ENCODE peak calls at places on chromosomes 2 and 18, in four cellular contexts. D is coronary artery, E is neuronal stem cell, N is PC-3. V is an unnamed sample.
A peak's percentile ranks its signal among the peaks of the same experiment; 100 is the strongest.

GRCh38 chr18:48336332-48336731 is 72.9 kb downstream of the ZBTB7C start:
- DNase-seq in D (no peak), E (no peak), N (peak; percentile 5), V (no peak)

GRCh38 chr2:203583696-203584095 is 48.6 kb upstream of the RAPH1 start:
- DNase-seq in D (no peak), E (no peak), N (peak; percentile 88), V (no peak)

GRCh38 chr18:45186832-45187231 is 428.4 kb upstream of the SLC14A2 start:
- DNase-seq in D (no peak), E (no peak), N (no peak), V (no peak)

GRCh38 chr2:80560298-80560697 is 255.7 kb upstream of the LRRTM1 start:
- DNase-seq in D (no peak), E (no peak), N (no peak), V (no peak)

GRCh38 chr2:208020253-208020652 is 5.1 kb downstream of the PLEKHM3 start:
- DNase-seq in D (no peak), E (no peak), N (no peak), V (no peak)

GRCh38 chr2:215895330-215895729 is 118.0 kb downstream of the MREG start:
- DNase-seq in D (no peak), E (no peak), N (no peak), V (no peak)

GRCh38 chr18:4821801-4822200 is 366.7 kb upstream of the DLGAP1 start:
- DNase-seq in D (no peak), E (no peak), N (no peak), V (peak; percentile 1)

GRCh38 chr2:11534746-11535484 is 1.1 kb downstream of the GREB1 start:
- DNase-seq in D (no peak), E (no peak), N (no peak), V (no peak)

GRCh38 chr2:100959225-100959880 is 42.7 kb upstream of the RPL31 start:
- DNase-seq in D (no peak), E (no peak), N (peak; percentile 39), V (no peak)

GRCh38 chr18:51506811-51507210 is 309.3 kb upstream of the MEX3C start:
- DNase-seq in D (no peak), E (no peak), N (no peak), V (no peak)

GRCh38 chr2:109298851-109299250 is 169.8 kb downstream of the SH3RF3 start:
- DNase-seq in D (no peak), E (no peak), N (no peak), V (no peak)

GRCh38 chr18:44896817-44897216 is 216.1 kb downstream of the SETBP1 start:
- DNase-seq in D (no peak), E (no peak), N (no peak), V (no peak)

GRCh38 chr2:195570329-195570728 is 86.7 kb upstream of the SLC39A10 start:
- DNase-seq in D (no peak), E (no peak), N (no peak), V (no peak)
- H3K27ac ChIP-seq in D (no peak overlapping the region), E (no peak overlapping the region), N (no peak overlapping the region), V (no peak overlapping the region)

DNA sequence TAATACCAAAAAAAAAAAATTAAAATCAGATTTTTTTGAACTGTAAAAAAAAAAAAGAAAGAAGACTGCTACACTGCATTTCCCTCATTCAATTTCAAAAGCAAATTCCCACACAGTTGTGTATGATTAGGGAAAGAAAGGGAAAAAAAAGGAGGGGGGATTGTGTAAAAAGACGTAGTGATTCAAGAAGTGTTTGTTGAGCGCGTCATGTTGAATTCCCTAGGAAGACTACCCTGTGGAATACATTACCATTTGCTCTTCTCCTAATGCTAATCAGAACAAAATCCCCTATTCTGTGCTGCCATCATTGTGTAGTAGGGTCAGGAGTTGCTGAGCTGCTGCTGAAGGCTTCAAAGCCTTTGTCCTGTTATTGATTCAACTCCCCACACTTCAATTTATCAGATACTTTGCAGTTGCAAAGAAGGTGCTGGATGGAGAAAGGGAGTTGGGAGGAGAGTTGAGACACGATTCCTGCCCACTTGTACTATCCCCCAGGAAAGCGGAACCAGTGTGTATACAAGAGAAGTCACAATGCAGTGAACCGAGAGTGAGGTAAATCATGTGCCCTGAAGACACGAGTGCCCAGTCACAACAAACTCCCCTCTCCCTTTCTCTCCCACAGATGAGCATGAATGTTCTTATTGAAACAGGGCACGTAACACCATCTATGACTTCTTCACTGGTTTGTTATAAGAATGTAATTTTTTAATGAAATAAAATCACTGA is 155.9 kb downstream of the IRS1 start:
- DNase-seq in D (no peak), E (no peak), N (no peak), V (no peak)
- H3K27ac ChIP-seq in D (peak overlapping the region; percentile 28), E (no peak overlapping the region), N (no peak overlapping the region), V (no peak overlapping the region)

GRCh38 chr2:42853571-42854206 is 61.3 kb upstream of the HAAO start:
- DNase-seq in D (no peak), E (no peak), N (no peak), V (no peak)
- H3K27ac ChIP-seq in D (peak overlapping the region; percentile 82), E (no peak overlapping the region), N (no peak overlapping the region), V (no peak overlapping the region)

DNA sequence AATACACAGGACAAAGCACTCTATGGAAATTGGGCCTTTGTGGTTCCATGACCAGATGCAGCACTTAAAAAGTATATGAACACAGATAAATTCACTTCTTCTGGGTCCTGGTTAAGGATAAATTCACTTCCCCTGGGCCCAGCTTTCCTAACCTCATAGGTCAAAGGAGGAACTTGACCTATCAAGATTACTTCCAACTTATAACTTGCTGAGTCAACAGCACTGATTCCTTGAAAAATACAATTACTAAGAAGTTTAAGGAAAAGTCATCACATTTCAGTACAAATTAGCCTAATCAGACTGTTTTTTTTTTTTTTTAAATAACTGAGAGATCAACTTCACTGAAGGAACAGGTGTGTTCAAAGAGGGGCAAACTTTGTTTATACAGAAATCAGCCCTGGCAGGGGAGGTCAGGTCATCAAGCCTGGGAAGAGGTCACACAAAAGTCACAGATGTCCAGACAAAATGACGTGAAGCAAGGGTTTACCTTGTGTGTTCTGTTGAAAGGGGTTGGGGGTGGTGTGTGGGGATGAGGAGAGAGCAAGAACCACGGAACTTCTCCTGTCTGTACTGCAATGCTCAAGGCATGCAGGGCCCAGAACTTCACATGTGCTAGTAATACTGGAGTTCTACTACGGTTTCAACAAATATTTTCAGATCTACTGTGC is 55.8 kb downstream of the PPP4R1 start:
- DNase-seq in D (no peak), E (no peak), N (no peak), V (no peak)
- H3K27ac ChIP-seq in D (no peak overlapping the region), E (no peak overlapping the region), N (no peak overlapping the region), V (no peak overlapping the region)

GRCh38 chr18:34740101-34740500 is 30.0 kb downstream of the DTNA start:
- DNase-seq in D (no peak), E (no peak), N (no peak), V (no peak)
- H3K27ac ChIP-seq in D (no peak overlapping the region), E (no peak overlapping the region), N (no peak overlapping the region), V (no peak overlapping the region)

DNA sequence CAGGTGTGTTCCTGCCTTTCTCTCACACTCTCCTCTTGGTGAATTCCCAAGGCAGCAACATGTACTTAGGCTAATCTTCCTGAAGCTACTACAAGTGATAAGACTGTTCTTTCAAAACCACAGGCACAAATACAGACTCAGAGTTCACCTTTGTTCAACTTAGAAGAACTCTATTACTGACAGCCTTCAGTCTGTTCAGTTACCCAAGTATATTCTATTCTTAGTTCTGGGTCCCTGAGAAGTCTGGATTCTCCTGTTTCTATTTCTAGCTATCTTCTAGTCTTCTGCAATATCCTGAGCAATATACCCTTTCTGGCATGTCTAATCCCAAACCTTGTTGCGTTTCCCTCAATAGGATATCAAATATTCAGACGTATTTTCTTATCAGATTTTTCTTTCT is 247.7 kb upstream of the STON1 start:
- DNase-seq in D (no peak), E (no peak), N (no peak), V (no peak)
- H3K27ac ChIP-seq in D (no peak overlapping the region), E (no peak overlapping the region), N (no peak overlapping the region), V (no peak overlapping the region)

GRCh38 chr2:240368746-240369724 is 66.4 kb upstream of the GPC1 start:
- DNase-seq in D (no peak), E (no peak), N (no peak), V (no peak)
- H3K27ac ChIP-seq in D (peak overlapping the region; percentile 96), E (no peak overlapping the region), N (peak overlapping the region; percentile 95), V (peak overlapping the region; percentile 73)

GRCh38 chr2:235724964-235725603 is 231.2 kb downstream of the AGAP1 start:
- DNase-seq in D (peak; percentile 79), E (no peak), N (no peak), V (no peak)
- H3K27ac ChIP-seq in D (peak overlapping the region; percentile 74), E (no peak overlapping the region), N (no peak overlapping the region), V (peak overlapping the region; percentile 89)

GRCh38 chr2:143937563-143938346 is 582.2 kb downstream of the ZEB2 start:
- DNase-seq in D (no peak), E (no peak), N (no peak), V (no peak)

GRCh38 chr2:143939976-143940375 is 579.9 kb downstream of the ZEB2 start:
- DNase-seq in D (no peak), E (no peak), N (no peak), V (no peak)

GRCh38 chr2:143940720-143941119 is 579.2 kb downstream of the ZEB2 start:
- DNase-seq in D (no peak), E (no peak), N (no peak), V (no peak)

GRCh38 chr2:143946436-143947385 is 573.2 kb downstream of the ZEB2 start:
- DNase-seq in D (no peak), E (no peak), N (no peak), V (no peak)

DNA sequence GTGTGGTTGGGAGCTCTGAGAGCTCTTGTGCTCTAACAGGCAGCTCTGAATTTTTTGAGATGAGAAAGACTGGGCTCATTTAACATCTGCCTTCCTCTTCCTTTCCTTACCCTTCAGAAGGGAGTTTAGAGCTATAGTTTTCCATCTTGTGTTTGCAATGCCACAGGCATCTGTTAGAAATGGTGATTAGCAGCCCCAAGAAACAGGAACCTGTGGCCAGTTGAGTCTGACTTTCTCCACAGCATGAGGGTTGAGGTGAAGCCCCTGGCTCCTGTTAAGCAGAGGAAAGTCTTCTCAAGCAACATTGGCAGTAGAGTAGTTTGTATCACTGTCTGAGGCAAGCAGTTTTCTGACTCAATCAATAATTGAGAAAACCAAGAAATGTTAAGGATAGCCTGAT is 577.4 kb downstream of the ZEB2 start:
- DNase-seq in D (no peak), E (no peak), N (no peak), V (no peak)
- H3K27ac ChIP-seq in D (no peak overlapping the region), E (no peak overlapping the region), N (no peak overlapping the region), V (no peak overlapping the region)